ENCODE peak calls at places on chromosomes 4 and X, in seven cellular contexts. One of them, this sample, is unnamed.

GRCh38 chrX:281166-281999 is at the start of gene PLCXD1:
- DNase-seq in neuronal stem cell: peak
- DNase-seq in IMR-90: peak
- DNase-seq in H9: peak
- DNase-seq in trophoblast cell: no peak
- DNase-seq in H1: peak
- DNase-seq in mesenchymal stem cell: peak
- DNase-seq in this sample: peak

GRCh38 chr4:152990471-152991131 is 54.5 kb downstream of the FHDC1 start:
- DNase-seq in neuronal stem cell: no peak
- DNase-seq in IMR-90: no peak
- DNase-seq in H9: no peak
- DNase-seq in trophoblast cell: peak
- DNase-seq in H1: no peak
- DNase-seq in mesenchymal stem cell: no peak
- DNase-seq in this sample: no peak

GRCh38 chr4:40180356-40180755 is 16.5 kb upstream of the RHOH start:
- DNase-seq in neuronal stem cell: no peak
- DNase-seq in IMR-90: peak
- DNase-seq in H9: no peak
- DNase-seq in trophoblast cell: peak
- DNase-seq in H1: no peak
- DNase-seq in mesenchymal stem cell: peak
- DNase-seq in this sample: no peak

GRCh38 chr4:26131053-26131452 is 189.8 kb upstream of the RBPJ start:
- DNase-seq in neuronal stem cell: no peak
- DNase-seq in IMR-90: no peak
- DNase-seq in H9: no peak
- DNase-seq in trophoblast cell: no peak
- DNase-seq in H1: no peak
- DNase-seq in mesenchymal stem cell: no peak
- DNase-seq in this sample: peak

GRCh38 chr4:25888781-25889180 is 25.2 kb upstream of the SMIM20 start:
- DNase-seq in neuronal stem cell: no peak
- DNase-seq in IMR-90: peak
- DNase-seq in H9: no peak
- DNase-seq in trophoblast cell: no peak
- DNase-seq in H1: no peak
- DNase-seq in mesenchymal stem cell: peak
- DNase-seq in this sample: no peak

GRCh38 chr4:104591505-104591904 is 96.8 kb upstream of the CXXC4 start:
- DNase-seq in neuronal stem cell: peak
- DNase-seq in IMR-90: no peak
- DNase-seq in H9: peak
- DNase-seq in trophoblast cell: no peak
- DNase-seq in H1: peak
- DNase-seq in mesenchymal stem cell: peak
- DNase-seq in this sample: peak

GRCh38 chr4:76984127-76984526 is 34.6 kb downstream of the SEPTIN11 start:
- DNase-seq in neuronal stem cell: no peak
- DNase-seq in IMR-90: peak
- DNase-seq in H9: no peak
- DNase-seq in trophoblast cell: no peak
- DNase-seq in H1: no peak
- DNase-seq in mesenchymal stem cell: peak
- DNase-seq in this sample: peak

GRCh38 chr4:74933562-74934015 is 673 bp downstream of the PARM1 start:
- DNase-seq in neuronal stem cell: no peak
- DNase-seq in IMR-90: no peak
- DNase-seq in H9: peak
- DNase-seq in trophoblast cell: no peak
- DNase-seq in H1: no peak
- DNase-seq in mesenchymal stem cell: peak
- DNase-seq in this sample: peak

GRCh38 chrX:123155327-123155726 is 28.8 kb upstream of the GRIA3 start:
- DNase-seq in neuronal stem cell: no peak
- DNase-seq in IMR-90: no peak
- DNase-seq in H9: no peak
- DNase-seq in trophoblast cell: no peak
- DNase-seq in H1: no peak
- DNase-seq in mesenchymal stem cell: no peak
- DNase-seq in this sample: no peak

GRCh38 chr4:14308229-14308651 is 680.7 kb upstream of the BOD1L1 start:
- DNase-seq in neuronal stem cell: no peak
- DNase-seq in IMR-90: no peak
- DNase-seq in H9: no peak
- DNase-seq in trophoblast cell: no peak
- DNase-seq in H1: no peak
- DNase-seq in mesenchymal stem cell: no peak
- DNase-seq in this sample: no peak

GRCh38 chr4:123621072-123621705 is 224.6 kb downstream of the SPRY1 start:
- DNase-seq in neuronal stem cell: no peak
- DNase-seq in IMR-90: no peak
- DNase-seq in H9: no peak
- DNase-seq in trophoblast cell: no peak
- DNase-seq in H1: no peak
- DNase-seq in mesenchymal stem cell: peak
- DNase-seq in this sample: peak

GRCh38 chr4:100188829-100189228 is 1.4 kb downstream of the DDIT4L start:
- DNase-seq in neuronal stem cell: no peak
- DNase-seq in IMR-90: no peak
- DNase-seq in H9: no peak
- DNase-seq in trophoblast cell: no peak
- DNase-seq in H1: no peak
- DNase-seq in mesenchymal stem cell: no peak
- DNase-seq in this sample: no peak

GRCh38 chr4:174686826-174687225 is 142.2 kb downstream of the GLRA3 start:
- DNase-seq in neuronal stem cell: no peak
- DNase-seq in IMR-90: no peak
- DNase-seq in H9: no peak
- DNase-seq in trophoblast cell: no peak
- DNase-seq in H1: no peak
- DNase-seq in mesenchymal stem cell: no peak
- DNase-seq in this sample: no peak

GRCh38 chrX:23344208-23344903 is 9.7 kb downstream of the PTCHD1 start:
- DNase-seq in neuronal stem cell: no peak
- DNase-seq in IMR-90: no peak
- DNase-seq in H9: peak
- DNase-seq in trophoblast cell: no peak
- DNase-seq in H1: no peak
- DNase-seq in mesenchymal stem cell: no peak
- DNase-seq in this sample: peak

GRCh38 chrX:10076765-10077164 is 80.0 kb upstream of the CLCN4 start:
- DNase-seq in neuronal stem cell: no peak
- DNase-seq in IMR-90: no peak
- DNase-seq in H9: no peak
- DNase-seq in trophoblast cell: no peak
- DNase-seq in H1: no peak
- DNase-seq in mesenchymal stem cell: no peak
- DNase-seq in this sample: no peak

GRCh38 chrX:10078266-10078665 is 78.5 kb upstream of the CLCN4 start:
- DNase-seq in neuronal stem cell: no peak
- DNase-seq in IMR-90: no peak
- DNase-seq in H9: no peak
- DNase-seq in trophoblast cell: no peak
- DNase-seq in H1: no peak
- DNase-seq in mesenchymal stem cell: no peak
- DNase-seq in this sample: no peak

GRCh38 chrX:10074241-10074941 is 82.4 kb upstream of the CLCN4 start:
- DNase-seq in neuronal stem cell: no peak
- DNase-seq in IMR-90: no peak
- DNase-seq in H9: no peak
- DNase-seq in trophoblast cell: no peak
- DNase-seq in H1: no peak
- DNase-seq in mesenchymal stem cell: no peak
- DNase-seq in this sample: no peak

GRCh38 chrX:10079155-10079711 is 77.5 kb upstream of the CLCN4 start:
- DNase-seq in neuronal stem cell: no peak
- DNase-seq in IMR-90: peak
- DNase-seq in H9: no peak
- DNase-seq in trophoblast cell: no peak
- DNase-seq in H1: no peak
- DNase-seq in mesenchymal stem cell: peak
- DNase-seq in this sample: no peak

GRCh38 chrX:10077425-10078188 is 79.2 kb upstream of the CLCN4 start:
- DNase-seq in neuronal stem cell: no peak
- DNase-seq in IMR-90: peak
- DNase-seq in H9: no peak
- DNase-seq in trophoblast cell: no peak
- DNase-seq in H1: no peak
- DNase-seq in mesenchymal stem cell: peak
- DNase-seq in this sample: peak
- H3K18ac ChIP-seq in neuronal stem cell: no peak
- H3K18ac ChIP-seq in IMR-90: no peak
- H3K18ac ChIP-seq in H9: no peak
- H3K18ac ChIP-seq in trophoblast cell: peak
- H3K18ac ChIP-seq in H1: no peak
- H3K18ac ChIP-seq in mesenchymal stem cell: no peak
- H3K18ac ChIP-seq in this sample: no peak

GRCh38 chr4:114599231-114600065 is 841 bp downstream of the UGT8 start:
- DNase-seq in neuronal stem cell: peak
- DNase-seq in IMR-90: no peak
- DNase-seq in H9: peak
- DNase-seq in trophoblast cell: no peak
- DNase-seq in H1: peak
- DNase-seq in mesenchymal stem cell: peak
- DNase-seq in this sample: peak

GRCh38 chr4:114595207-114595606 is 3.4 kb upstream of the UGT8 start:
- DNase-seq in neuronal stem cell: no peak
- DNase-seq in IMR-90: no peak
- DNase-seq in H9: no peak
- DNase-seq in trophoblast cell: no peak
- DNase-seq in H1: no peak
- DNase-seq in mesenchymal stem cell: no peak
- DNase-seq in this sample: no peak

GRCh38 chr4:114598191-114599121 is at the start of gene UGT8:
- DNase-seq in neuronal stem cell: peak
- DNase-seq in IMR-90: no peak
- DNase-seq in H9: peak
- DNase-seq in trophoblast cell: no peak
- DNase-seq in H1: peak
- DNase-seq in mesenchymal stem cell: peak
- DNase-seq in this sample: peak

GRCh38 chr4:114600066-114600552 is 1.5 kb downstream of the UGT8 start:
- DNase-seq in neuronal stem cell: no peak
- DNase-seq in IMR-90: no peak
- DNase-seq in H9: no peak
- DNase-seq in trophoblast cell: no peak
- DNase-seq in H1: no peak
- DNase-seq in mesenchymal stem cell: no peak
- DNase-seq in this sample: no peak

GRCh38 chr4:114597410-114598115 is 1.0 kb upstream of the UGT8 start:
- DNase-seq in neuronal stem cell: peak
- DNase-seq in IMR-90: no peak
- DNase-seq in H9: no peak
- DNase-seq in trophoblast cell: no peak
- DNase-seq in H1: no peak
- DNase-seq in mesenchymal stem cell: no peak
- DNase-seq in this sample: no peak
- H3K9ac ChIP-seq in neuronal stem cell: no peak
- H3K9ac ChIP-seq in IMR-90: no peak
- H3K9ac ChIP-seq in H9: peak
- H3K9ac ChIP-seq in trophoblast cell: no peak
- H3K9ac ChIP-seq in H1: no peak
- H3K9ac ChIP-seq in mesenchymal stem cell: no peak
- H3K9ac ChIP-seq in this sample: peak

GRCh38 chr4:87185471-87185870 is 34.9 kb downstream of the KLHL8 start:
- DNase-seq in neuronal stem cell: no peak
- DNase-seq in IMR-90: no peak
- DNase-seq in H9: no peak
- DNase-seq in trophoblast cell: no peak
- DNase-seq in H1: no peak
- DNase-seq in mesenchymal stem cell: no peak
- DNase-seq in this sample: no peak

GRCh38 chr4:87192155-87192919 is 28.1 kb downstream of the KLHL8 start:
- DNase-seq in neuronal stem cell: no peak
- DNase-seq in IMR-90: no peak
- DNase-seq in H9: no peak
- DNase-seq in trophoblast cell: no peak
- DNase-seq in H1: no peak
- DNase-seq in mesenchymal stem cell: no peak
- DNase-seq in this sample: no peak

GRCh38 chr4:87193958-87194675 is 26.3 kb downstream of the KLHL8 start:
- DNase-seq in neuronal stem cell: no peak
- DNase-seq in IMR-90: no peak
- DNase-seq in H9: no peak
- DNase-seq in trophoblast cell: no peak
- DNase-seq in H1: no peak
- DNase-seq in mesenchymal stem cell: no peak
- DNase-seq in this sample: no peak

GRCh38 chr4:87188063-87188462 is 32.4 kb downstream of the KLHL8 start:
- DNase-seq in neuronal stem cell: no peak
- DNase-seq in IMR-90: peak
- DNase-seq in H9: no peak
- DNase-seq in trophoblast cell: no peak
- DNase-seq in H1: no peak
- DNase-seq in mesenchymal stem cell: no peak
- DNase-seq in this sample: no peak

GRCh38 chr4:87188932-87189331 is 31.5 kb downstream of the KLHL8 start:
- DNase-seq in neuronal stem cell: no peak
- DNase-seq in IMR-90: no peak
- DNase-seq in H9: no peak
- DNase-seq in trophoblast cell: no peak
- DNase-seq in H1: no peak
- DNase-seq in mesenchymal stem cell: no peak
- DNase-seq in this sample: no peak
- H3K18ac ChIP-seq in neuronal stem cell: no peak
- H3K18ac ChIP-seq in IMR-90: no peak
- H3K18ac ChIP-seq in H9: no peak
- H3K18ac ChIP-seq in trophoblast cell: no peak
- H3K18ac ChIP-seq in H1: no peak
- H3K18ac ChIP-seq in mesenchymal stem cell: no peak
- H3K18ac ChIP-seq in this sample: no peak

GRCh38 chr4:73869130-73870055 is at the start of gene CXCL1:
- DNase-seq in neuronal stem cell: peak
- DNase-seq in IMR-90: no peak
- DNase-seq in H9: peak
- DNase-seq in trophoblast cell: no peak
- DNase-seq in H1: peak
- DNase-seq in mesenchymal stem cell: peak
- DNase-seq in this sample: peak

GRCh38 chr4:73870260-73870659 is 1.1 kb downstream of the CXCL1 start:
- DNase-seq in neuronal stem cell: no peak
- DNase-seq in IMR-90: no peak
- DNase-seq in H9: no peak
- DNase-seq in trophoblast cell: no peak
- DNase-seq in H1: no peak
- DNase-seq in mesenchymal stem cell: peak
- DNase-seq in this sample: peak

GRCh38 chr4:73866236-73866635 is 3.0 kb upstream of the CXCL1 start:
- DNase-seq in neuronal stem cell: no peak
- DNase-seq in IMR-90: no peak
- DNase-seq in H9: no peak
- DNase-seq in trophoblast cell: no peak
- DNase-seq in H1: no peak
- DNase-seq in mesenchymal stem cell: no peak
- DNase-seq in this sample: no peak

GRCh38 chr4:73867783-73868182 is 1.4 kb upstream of the CXCL1 start:
- DNase-seq in neuronal stem cell: no peak
- DNase-seq in IMR-90: no peak
- DNase-seq in H9: peak
- DNase-seq in trophoblast cell: no peak
- DNase-seq in H1: no peak
- DNase-seq in mesenchymal stem cell: peak
- DNase-seq in this sample: peak

GRCh38 chr4:73868206-73869129 is 725 bp upstream of the CXCL1 start:
- DNase-seq in neuronal stem cell: peak
- DNase-seq in IMR-90: no peak
- DNase-seq in H9: no peak
- DNase-seq in trophoblast cell: no peak
- DNase-seq in H1: no peak
- DNase-seq in mesenchymal stem cell: peak
- DNase-seq in this sample: peak
- H3K9ac ChIP-seq in neuronal stem cell: no peak
- H3K9ac ChIP-seq in IMR-90: peak
- H3K9ac ChIP-seq in H9: peak
- H3K9ac ChIP-seq in trophoblast cell: no peak
- H3K9ac ChIP-seq in H1: no peak
- H3K9ac ChIP-seq in mesenchymal stem cell: peak
- H3K9ac ChIP-seq in this sample: peak

This sample was measured in mesendoderm.